ENCODE peak calls at places on chromosomes 3 and 15, in six cellular contexts. One of them, this sample, is unnamed.

GRCh38 chr3:74561881-74562280 is 52.6 kb downstream of the CNTN3 start:
- DNase-seq in upper lobe of left lung: no peak
- DNase-seq in breast epithelium: no peak
- DNase-seq in suprapubic skin: no peak
- DNase-seq in HepG2: no peak
- DNase-seq in stomach: no peak
- DNase-seq in this sample: no peak

GRCh38 chr3:14222900-14223594 is 44.4 kb downstream of the LSM3 start:
- DNase-seq in suprapubic skin: no peak
- DNase-seq in upper lobe of left lung: no peak
- DNase-seq in breast epithelium: no peak
- DNase-seq in HepG2: no peak
- DNase-seq in stomach: no peak
- DNase-seq in this sample: no peak

GRCh38 chr3:79167651-79168416 is 600.0 kb downstream of the ROBO1 start:
- DNase-seq in upper lobe of left lung: no peak
- DNase-seq in breast epithelium: no peak
- DNase-seq in HepG2: no peak
- DNase-seq in stomach: no peak
- DNase-seq in suprapubic skin: no peak
- DNase-seq in this sample: no peak

GRCh38 chr15:71747128-71748083 is 62.9 kb upstream of the NR2E3 start:
- DNase-seq in upper lobe of left lung: no peak
- DNase-seq in stomach: no peak
- DNase-seq in HepG2: peak; percentile 87
- DNase-seq in breast epithelium: no peak
- DNase-seq in suprapubic skin: no peak
- DNase-seq in this sample: no peak

GRCh38 chr3:69719723-69720122 is 19.5 kb upstream of the MITF start:
- DNase-seq in HepG2: no peak
- DNase-seq in stomach: no peak
- DNase-seq in suprapubic skin: no peak
- DNase-seq in breast epithelium: no peak
- DNase-seq in upper lobe of left lung: no peak
- DNase-seq in this sample: no peak

GRCh38 chr3:8938021-8938420 is 25.3 kb downstream of the RAD18 start:
- DNase-seq in HepG2: peak; percentile 45
- DNase-seq in stomach: no peak
- DNase-seq in upper lobe of left lung: no peak
- DNase-seq in breast epithelium: no peak
- DNase-seq in suprapubic skin: no peak
- DNase-seq in this sample: no peak

GRCh38 chr3:22748453-22748852 is 454.7 kb upstream of the UBE2E2 start:
- DNase-seq in upper lobe of left lung: no peak
- DNase-seq in HepG2: no peak
- DNase-seq in stomach: no peak
- DNase-seq in suprapubic skin: no peak
- DNase-seq in breast epithelium: no peak
- DNase-seq in this sample: no peak

GRCh38 chr15:70447927-70448698 is 315.2 kb downstream of the UACA start:
- DNase-seq in HepG2: no peak
- DNase-seq in breast epithelium: no peak
- DNase-seq in suprapubic skin: no peak
- DNase-seq in stomach: peak; percentile 50
- DNase-seq in upper lobe of left lung: peak; percentile 84
- DNase-seq in this sample: no peak

GRCh38 chr15:98292442-98293240 is 332.1 kb downstream of the ARRDC4 start:
- DNase-seq in breast epithelium: no peak
- DNase-seq in stomach: peak; percentile 38
- DNase-seq in upper lobe of left lung: peak; percentile 81
- DNase-seq in HepG2: peak; percentile 27
- DNase-seq in suprapubic skin: no peak
- DNase-seq in this sample: peak; percentile 42

GRCh38 chr15:53416219-53416940 is 343.1 kb downstream of the WDR72 start:
- DNase-seq in stomach: no peak
- DNase-seq in breast epithelium: no peak
- DNase-seq in HepG2: peak; percentile 11
- DNase-seq in suprapubic skin: no peak
- DNase-seq in upper lobe of left lung: no peak
- DNase-seq in this sample: no peak

GRCh38 chr3:123780656-123781055 is 103.5 kb downstream of the MYLK start:
- DNase-seq in suprapubic skin: no peak
- DNase-seq in HepG2: no peak
- DNase-seq in breast epithelium: no peak
- DNase-seq in upper lobe of left lung: no peak
- DNase-seq in stomach: no peak
- DNase-seq in this sample: no peak

GRCh38 chr3:11195721-11196332 is 41.5 kb downstream of the HRH1 start:
- DNase-seq in HepG2: no peak
- DNase-seq in upper lobe of left lung: no peak
- DNase-seq in breast epithelium: no peak
- DNase-seq in stomach: no peak
- DNase-seq in suprapubic skin: no peak
- DNase-seq in this sample: no peak

GRCh38 chr3:27677554-27677953 is 44.6 kb downstream of the EOMES start:
- DNase-seq in HepG2: no peak
- DNase-seq in stomach: no peak
- DNase-seq in upper lobe of left lung: no peak
- DNase-seq in breast epithelium: peak; percentile 56
- DNase-seq in suprapubic skin: no peak
- DNase-seq in this sample: no peak

GRCh38 chr3:42605550-42606173 is 5.2 kb downstream of the NKTR start:
- DNase-seq in suprapubic skin: no peak
- DNase-seq in stomach: no peak
- DNase-seq in HepG2: peak; percentile 45
- DNase-seq in upper lobe of left lung: no peak
- DNase-seq in breast epithelium: no peak
- DNase-seq in this sample: no peak

GRCh38 chr3:149314807-149315578 is 18.4 kb downstream of the TM4SF18 start:
- DNase-seq in HepG2: peak; percentile 71
- DNase-seq in breast epithelium: no peak
- DNase-seq in suprapubic skin: no peak
- DNase-seq in upper lobe of left lung: no peak
- DNase-seq in stomach: no peak
- DNase-seq in this sample: no peak

GRCh38 chr15:40282870-40283614 is at the start of gene ANKRD63:
- DNase-seq in upper lobe of left lung: peak; percentile 91
- DNase-seq in suprapubic skin: no peak
- DNase-seq in breast epithelium: no peak
- DNase-seq in HepG2: no peak
- DNase-seq in stomach: no peak
- DNase-seq in this sample: peak; percentile 68

GRCh38 chr3:150094150-150094932 is 123.6 kb upstream of the PFN2 start:
- DNase-seq in HepG2: no peak
- DNase-seq in stomach: no peak
- DNase-seq in suprapubic skin: no peak
- DNase-seq in upper lobe of left lung: no peak
- DNase-seq in breast epithelium: no peak
- DNase-seq in this sample: no peak

GRCh38 chr3:196159952-196160804 is 51.0 kb downstream of the ZDHHC19 start:
- DNase-seq in upper lobe of left lung: no peak
- DNase-seq in breast epithelium: no peak
- DNase-seq in HepG2: no peak
- DNase-seq in suprapubic skin: no peak
- DNase-seq in stomach: peak; percentile 74
- DNase-seq in this sample: peak; percentile 69

GRCh38 chr3:64143399-64144130 is 81.7 kb downstream of the PRICKLE2 start:
- DNase-seq in suprapubic skin: no peak
- DNase-seq in stomach: no peak
- DNase-seq in HepG2: no peak
- DNase-seq in upper lobe of left lung: no peak
- DNase-seq in breast epithelium: no peak
- DNase-seq in this sample: no peak

GRCh38 chr15:26260517-26261133 is 397.5 kb upstream of the ATP10A start:
- DNase-seq in breast epithelium: no peak
- DNase-seq in suprapubic skin: no peak
- DNase-seq in upper lobe of left lung: no peak
- DNase-seq in stomach: no peak
- DNase-seq in HepG2: peak; percentile 1
- DNase-seq in this sample: no peak

GRCh38 chr15:66647358-66647757 is 54.7 kb upstream of the SMAD6 start:
- DNase-seq in breast epithelium: peak; percentile 22
- DNase-seq in stomach: peak; percentile 64
- DNase-seq in HepG2: no peak
- DNase-seq in suprapubic skin: no peak
- DNase-seq in upper lobe of left lung: peak; percentile 76
- DNase-seq in this sample: no peak

GRCh38 chr15:50210462-50211264 is 28.7 kb downstream of the SLC27A2 start:
- DNase-seq in breast epithelium: no peak
- DNase-seq in suprapubic skin: no peak
- DNase-seq in stomach: peak; percentile 39
- DNase-seq in upper lobe of left lung: no peak
- DNase-seq in HepG2: peak; percentile 42
- DNase-seq in this sample: no peak

GRCh38 chr3:64109438-64109837 is 86.1 kb upstream of the PSMD6 start:
- DNase-seq in stomach: no peak
- DNase-seq in suprapubic skin: no peak
- DNase-seq in HepG2: peak; percentile 89
- DNase-seq in breast epithelium: no peak
- DNase-seq in upper lobe of left lung: no peak
- DNase-seq in this sample: no peak

GRCh38 chr3:177262396-177262795 is 65.1 kb upstream of the TBL1XR1 start:
- DNase-seq in HepG2: peak; percentile 27
- DNase-seq in suprapubic skin: no peak
- DNase-seq in upper lobe of left lung: no peak
- DNase-seq in stomach: no peak
- DNase-seq in breast epithelium: no peak
- DNase-seq in this sample: no peak

GRCh38 chr3:58154752-58155449 is 55.9 kb downstream of the DNASE1L3 start:
- DNase-seq in upper lobe of left lung: no peak
- DNase-seq in suprapubic skin: no peak
- DNase-seq in stomach: no peak
- DNase-seq in HepG2: no peak
- DNase-seq in breast epithelium: no peak
- DNase-seq in this sample: no peak

GRCh38 chr3:123834631-123835030 is 49.5 kb downstream of the MYLK start:
- DNase-seq in HepG2: no peak
- DNase-seq in breast epithelium: peak; percentile 45
- DNase-seq in stomach: no peak
- DNase-seq in upper lobe of left lung: no peak
- DNase-seq in suprapubic skin: no peak
- DNase-seq in this sample: no peak

GRCh38 chr15:100726070-100726420 is 123.7 kb downstream of the ASB7 start:
- DNase-seq in suprapubic skin: no peak
- DNase-seq in HepG2: no peak
- DNase-seq in stomach: no peak
- DNase-seq in breast epithelium: no peak
- DNase-seq in upper lobe of left lung: no peak
- DNase-seq in this sample: no peak

GRCh38 chr15:84764989-84765388 is 16.6 kb downstream of the ZNF592 start:
- DNase-seq in HepG2: no peak
- DNase-seq in breast epithelium: no peak
- DNase-seq in suprapubic skin: no peak
- DNase-seq in stomach: no peak
- DNase-seq in upper lobe of left lung: no peak
- DNase-seq in this sample: no peak

GRCh38 chr3:37741644-37742043 is 120.0 kb upstream of the CTDSPL start:
- DNase-seq in upper lobe of left lung: peak; percentile 2
- DNase-seq in HepG2: peak; percentile 18
- DNase-seq in suprapubic skin: no peak
- DNase-seq in stomach: peak; percentile 66
- DNase-seq in breast epithelium: peak; percentile 35
- DNase-seq in this sample: no peak

GRCh38 chr15:99442268-99442897 is 123.4 kb upstream of the MEF2A start:
- DNase-seq in upper lobe of left lung: no peak
- DNase-seq in breast epithelium: peak; percentile 23
- DNase-seq in suprapubic skin: no peak
- DNase-seq in stomach: peak; percentile 71
- DNase-seq in HepG2: no peak
- DNase-seq in this sample: no peak

GRCh38 chr3:12155833-12156232 is 2.9 kb downstream of the TIMP4 start:
- DNase-seq in breast epithelium: no peak
- DNase-seq in suprapubic skin: no peak
- DNase-seq in HepG2: peak; percentile 25
- DNase-seq in upper lobe of left lung: no peak
- DNase-seq in stomach: no peak
- DNase-seq in this sample: no peak

GRCh38 chr3:30835667-30836066 is 58.8 kb downstream of the GADL1 start:
- DNase-seq in breast epithelium: no peak
- DNase-seq in HepG2: no peak
- DNase-seq in stomach: no peak
- DNase-seq in upper lobe of left lung: no peak
- DNase-seq in suprapubic skin: no peak
- DNase-seq in this sample: no peak

GRCh38 chr15:38564557-38565286 is at the start of gene RASGRP1:
- DNase-seq in upper lobe of left lung: peak; percentile 94
- DNase-seq in suprapubic skin: no peak
- DNase-seq in stomach: peak; percentile 73
- DNase-seq in HepG2: peak; percentile 12
- DNase-seq in breast epithelium: peak; percentile 21
- DNase-seq in this sample: peak; percentile 60

DNA sequence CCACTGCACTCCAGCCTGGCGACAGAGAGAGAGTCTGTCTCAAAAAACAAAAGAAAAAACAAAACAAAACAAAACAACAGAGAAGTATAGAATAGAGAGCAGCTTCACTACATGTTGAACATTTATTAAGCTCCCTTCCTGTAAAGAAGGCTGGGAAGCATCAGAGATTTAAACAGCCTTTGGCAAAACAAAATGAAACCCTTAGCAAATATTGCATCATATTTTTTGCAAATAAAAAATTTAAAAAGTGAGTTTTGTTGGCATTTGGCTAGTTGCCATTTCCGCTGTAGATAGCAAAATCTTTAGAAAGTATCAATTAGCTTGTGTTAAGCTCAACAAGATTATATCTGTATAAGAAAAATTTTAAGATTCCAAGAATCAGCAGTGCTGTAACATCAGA is 151.2 kb downstream of the SERPINI1 start:
- DNase-seq in breast epithelium: no peak
- DNase-seq in stomach: no peak
- DNase-seq in suprapubic skin: no peak
- DNase-seq in HepG2: no peak
- DNase-seq in upper lobe of left lung: no peak
- DNase-seq in this sample: no peak
- TF ChIP-seq POLR2AphosphoS5 in breast epithelium: no peak
- TF ChIP-seq POLR2AphosphoS5 in stomach: no peak
- TF ChIP-seq POLR2AphosphoS5 in suprapubic skin: no peak
- TF ChIP-seq POLR2AphosphoS5 in HepG2: no peak
- TF ChIP-seq POLR2AphosphoS5 in upper lobe of left lung: no peak
- TF ChIP-seq POLR2AphosphoS5 in this sample: no peak

GRCh38 chr3:17217588-17217987 is 332.8 kb downstream of the PLCL2 start:
- DNase-seq in upper lobe of left lung: no peak
- DNase-seq in stomach: no peak
- DNase-seq in HepG2: no peak
- DNase-seq in suprapubic skin: no peak
- DNase-seq in breast epithelium: no peak
- DNase-seq in this sample: no peak
- TF ChIP-seq POLR2A in upper lobe of left lung: no peak
- TF ChIP-seq POLR2A in stomach: no peak
- TF ChIP-seq POLR2A in HepG2: no peak
- TF ChIP-seq POLR2A in suprapubic skin: no peak
- TF ChIP-seq POLR2A in breast epithelium: no peak
- TF ChIP-seq POLR2A in this sample: no peak

GRCh38 chr3:51982838-51983577 is at the start of gene ACY1:
- DNase-seq in breast epithelium: peak; percentile 80
- DNase-seq in suprapubic skin: peak; percentile 91
- DNase-seq in stomach: peak; percentile 92
- DNase-seq in upper lobe of left lung: peak; percentile 99
- DNase-seq in HepG2: peak; percentile 87
- DNase-seq in this sample: peak; percentile 98
- TF ChIP-seq POLR2AphosphoS5 in breast epithelium: peak; percentile 69
- TF ChIP-seq POLR2AphosphoS5 in suprapubic skin: peak; percentile 43
- TF ChIP-seq POLR2AphosphoS5 in stomach: peak; percentile 80
- TF ChIP-seq POLR2AphosphoS5 in upper lobe of left lung: peak; percentile 80
- TF ChIP-seq POLR2AphosphoS5 in HepG2: peak; percentile 98
- TF ChIP-seq POLR2AphosphoS5 in this sample: peak; percentile 52

GRCh38 chr3:125055913-125056705 is at the start of gene HEG1:
- DNase-seq in breast epithelium: peak; percentile 70
- DNase-seq in suprapubic skin: peak; percentile 94
- DNase-seq in HepG2: peak; percentile 55
- DNase-seq in upper lobe of left lung: peak; percentile 97
- DNase-seq in stomach: peak; percentile 81
- DNase-seq in this sample: peak; percentile 89
- TF ChIP-seq POLR2A in breast epithelium: no peak
- TF ChIP-seq POLR2A in suprapubic skin: no peak
- TF ChIP-seq POLR2A in HepG2: no peak
- TF ChIP-seq POLR2A in upper lobe of left lung: no peak
- TF ChIP-seq POLR2A in stomach: no peak
- TF ChIP-seq POLR2A in this sample: no peak